ENCODE peak calls at places on chromosome 13, in seven cellular contexts. N, V, D, T, Q, B and I are unnamed samples.

GRCh38 chr13:79508224-79508961 is 27.4 kb downstream of the NDFIP2 start:
- DNase-seq in T (no peak), D (no peak), B (no peak), N (no peak), V (no peak), Q (no peak), I (no peak)

GRCh38 chr13:35388979-35389378 is 87.5 kb downstream of the MAB21L1 start:
- DNase-seq in D (no peak), Q (no peak), T (peak; percentile 36), V (no peak), B (no peak), N (peak; percentile 20), I (no peak)

GRCh38 chr13:110305949-110306339 is 1.0 kb downstream of the COL4A1 start:
- DNase-seq in N (no peak), Q (no peak), B (no peak), T (peak; percentile 35), D (no peak), V (peak; percentile 72), I (no peak)

GRCh38 chr13:79393564-79394249 is 12.3 kb downstream of the RBM26 start:
- DNase-seq in B (no peak), Q (no peak), N (no peak), T (no peak), V (no peak), D (no peak), I (no peak)

GRCh38 chr13:89627991-89628390 is 1719.5 kb upstream of the MIR17HG start:
- DNase-seq in T (peak; percentile 60), B (no peak), D (no peak), N (no peak), V (no peak), Q (no peak), I (no peak)

GRCh38 chr13:93217701-93218100 is 8.9 kb upstream of the GPC6 start:
- DNase-seq in D (no peak), Q (no peak), B (no peak), T (peak; percentile 40), V (no peak), N (no peak), I (no peak)

GRCh38 chr13:111461445-111462149 is 141.2 kb downstream of the TEX29 start:
- DNase-seq in V (peak; percentile 55), N (no peak), B (no peak), Q (no peak), T (no peak), D (no peak), I (no peak)

GRCh38 chr13:89688908-89689307 is 1658.6 kb upstream of the MIR17HG start:
- DNase-seq in V (no peak), N (no peak), B (peak; percentile 12), T (peak; percentile 6), Q (no peak), D (no peak), I (no peak)

GRCh38 chr13:106527806-106528205 is 7.7 kb downstream of the EFNB2 start:
- DNase-seq in V (no peak), N (no peak), Q (no peak), D (peak; percentile 65), B (no peak), T (no peak), I (no peak)

GRCh38 chr13:113499936-113500335 is 9.4 kb upstream of the DCUN1D2 start:
- DNase-seq in Q (no peak), D (no peak), B (no peak), N (peak; percentile 83), T (peak; percentile 73), V (no peak), I (peak; percentile 16)

GRCh38 chr13:90867336-90867683 is 480.2 kb upstream of the MIR17HG start:
- DNase-seq in V (no peak), N (peak; percentile 73), D (peak; percentile 78), Q (peak; percentile 32), B (peak; percentile 81), T (peak; percentile 65), I (peak; percentile 16)

GRCh38 chr13:21625366-21625765 is 21.4 kb upstream of the MICU2 start:
- DNase-seq in N (peak; percentile 38), B (no peak), Q (peak; percentile 52), V (no peak), D (no peak), T (peak; percentile 26), I (no peak)

GRCh38 chr13:80030491-80030890 is 310.4 kb downstream of the SPRY2 start:
- DNase-seq in T (no peak), V (no peak), N (peak; percentile 54), D (no peak), B (peak; percentile 16), Q (no peak), I (no peak)

GRCh38 chr13:74243637-74244526 is 109.7 kb upstream of the KLF12 start:
- DNase-seq in B (no peak), V (no peak), Q (no peak), T (peak; percentile 83), D (no peak), N (peak; percentile 90), I (peak; percentile 62)

GRCh38 chr13:57629821-57630235 is 1.7 kb upstream of the PCDH17 start:
- DNase-seq in V (peak; percentile 82), Q (peak; percentile 31), T (peak; percentile 93), N (no peak), B (peak; percentile 98), D (peak; percentile 97), I (no peak)

GRCh38 chr13:49977992-49978391 is 18.9 kb upstream of the TRIM13 start:
- DNase-seq in N (no peak), V (no peak), D (no peak), Q (no peak), T (no peak), B (no peak), I (no peak)

GRCh38 chr13:76971215-76971614 is 20.7 kb upstream of the CLN5 start:
- DNase-seq in Q (no peak), T (no peak), N (no peak), D (no peak), V (no peak), B (no peak), I (no peak)

GRCh38 chr13:46332772-46333171 is 54.3 kb downstream of the RUBCNL start:
- DNase-seq in V (no peak), T (no peak), Q (no peak), D (no peak), N (no peak), B (no peak), I (no peak)

GRCh38 chr13:97259787-97260641 is 37.9 kb downstream of the MBNL2 start:
- DNase-seq in Q (no peak), T (peak; percentile 84), B (no peak), D (no peak), N (peak; percentile 39), V (no peak), I (no peak)

GRCh38 chr13:19634129-19634740 is 776 bp downstream of the MPHOSPH8 start:
- DNase-seq in V (no peak), N (peak; percentile 43), B (peak; percentile 19), D (peak; percentile 33), Q (no peak), T (peak; percentile 54), I (peak; percentile 2)

GRCh38 chr13:48072304-48072703 is 22.6 kb downstream of the MED4 start:
- DNase-seq in V (no peak), B (no peak), N (no peak), D (no peak), T (no peak), Q (no peak), I (no peak)

GRCh38 chr13:98144501-98145350 is 1.8 kb downstream of the FARP1 start:
- DNase-seq in N (peak; percentile 72), T (peak; percentile 62), V (no peak), D (peak; percentile 32), Q (no peak), B (peak; percentile 81), I (peak; percentile 35)

GRCh38 chr13:98267080-98267912 is 90.2 kb upstream of the RNF113B start:
- DNase-seq in B (no peak), T (peak; percentile 68), D (no peak), V (no peak), N (no peak), Q (peak; percentile 21), I (no peak)

GRCh38 chr13:107906131-107906530 is 309.2 kb downstream of the LIG4 start:
- DNase-seq in V (no peak), Q (no peak), B (no peak), D (no peak), T (no peak), N (no peak), I (no peak)

GRCh38 chr13:114046447-114046846 is 72.6 kb upstream of the C13orf46 start:
- DNase-seq in V (no peak), T (no peak), B (no peak), D (no peak), N (no peak), Q (no peak), I (no peak)

GRCh38 chr13:33610471-33611015 is 207.4 kb upstream of the RFC3 start:
- DNase-seq in T (peak; percentile 56), N (no peak), Q (no peak), V (peak; percentile 78), B (peak; percentile 58), D (no peak), I (no peak)
- TF ChIP-seq CTCF in T (no peak), N (no peak), Q (no peak), V (no peak), B (peak; percentile 10), D (peak; percentile 6), I (no peak)

GRCh38 chr13:52925221-52925620 is 76.8 kb upstream of the PCDH8 start:
- DNase-seq in V (no peak), D (no peak), Q (no peak), T (no peak), B (no peak), N (no peak), I (no peak)
- TF ChIP-seq CTCF in V (no peak), D (no peak), Q (no peak), T (no peak), B (no peak), N (no peak), I (no peak)

GRCh38 chr13:94708971-94709614 is 3.3 kb downstream of the SOX21 start:
- DNase-seq in D (no peak), Q (peak; percentile 10), B (no peak), V (no peak), N (no peak), T (no peak), I (no peak)

GRCh38 chr13:94710081-94710809 is 2.1 kb downstream of the SOX21 start:
- DNase-seq in V (no peak), D (no peak), T (no peak), Q (peak; percentile 42), B (peak; percentile 84), N (no peak), I (no peak)

GRCh38 chr13:94711561-94712286 is 621 bp downstream of the SOX21 start:
- DNase-seq in B (peak; percentile 61), Q (peak; percentile 69), D (no peak), T (peak; percentile 42), N (no peak), V (no peak), I (no peak)

GRCh38 chr13:94712287-94712811 is at the start of gene SOX21:
- DNase-seq in T (no peak), D (no peak), V (no peak), B (peak; percentile 87), Q (peak; percentile 49), N (no peak), I (no peak)

GRCh38 chr13:94710881-94711560 is 1.3 kb downstream of the SOX21 start:
- DNase-seq in B (peak; percentile 77), T (no peak), N (no peak), Q (peak; percentile 77), V (no peak), D (no peak), I (no peak)
- TF ChIP-seq CTCF in B (peak; percentile 35), T (no peak), N (peak; percentile 37), Q (no peak), V (no peak), D (no peak), I (peak; percentile 5)

DNA sequence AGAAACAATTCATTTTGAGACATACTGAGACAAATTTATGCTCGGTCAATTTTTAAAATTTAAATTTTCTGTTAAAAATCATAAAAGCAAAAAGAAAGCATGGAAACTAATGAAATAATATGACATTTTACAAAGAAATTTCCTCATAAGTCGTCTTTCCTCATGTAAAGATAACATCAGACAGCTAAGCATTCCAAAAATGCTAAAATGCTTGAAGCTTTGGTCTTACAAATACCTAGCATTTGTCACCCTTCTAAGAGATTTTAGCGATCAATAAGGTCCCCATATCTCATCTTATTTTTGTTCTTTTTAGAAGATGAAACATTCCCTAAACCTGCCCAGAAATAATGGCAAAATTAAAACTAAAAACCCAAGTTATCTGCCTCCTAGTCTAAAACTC is 68.5 kb upstream of the FREM2 start:
- DNase-seq in Q (no peak), D (no peak), T (no peak), N (no peak), B (no peak), V (no peak), I (no peak)
- TF ChIP-seq CTCF in Q (no peak), D (no peak), T (no peak), N (no peak), B (no peak), V (no peak), I (no peak)